ENCODE peak calls at places on chromosomes 3 and 15, in nine cellular contexts. C is GM23248; V is cardiac fibroblast; B is BJ; O is foreskin fibroblast; X is astrocyte; P is CD4-positive, alpha-beta memory T cell; T is CD8-positive, alpha-beta T cell; Y is fibroblast of the aortic adventitia. Z is an unnamed sample.

GRCh38 chr15:68553994-68554715 is 24.6 kb upstream of the CORO2B start:
- DNase-seq in C (peak; percentile 61), O (peak; percentile 37), T (peak; percentile 46), P (peak; percentile 41), B (no peak), Y (peak; percentile 76), V (peak; percentile 76), X (no peak), Z (peak; percentile 37)

GRCh38 chr3:122105626-122106025 is 50.5 kb downstream of the CD86 start:
- DNase-seq in Y (peak; percentile 12), C (peak; percentile 48), B (no peak), T (no peak), X (peak; percentile 46), V (no peak), O (no peak), P (no peak), Z (no peak)

GRCh38 chr15:42226648-42227047 is 18.5 kb upstream of the VPS39 start:
- DNase-seq in C (no peak), B (no peak), Y (no peak), T (no peak), X (no peak), V (no peak), P (no peak), O (no peak), Z (no peak)

GRCh38 chr3:58534592-58535494 is 2.1 kb downstream of the ACOX2 start:
- DNase-seq in V (no peak), Y (no peak), B (no peak), T (no peak), O (no peak), X (no peak), C (no peak), P (no peak), Z (no peak)

GRCh38 chr3:133938770-133939495 is 43.3 kb upstream of the RAB6B start:
- DNase-seq in B (no peak), X (no peak), V (peak; percentile 31), P (no peak), O (no peak), Y (no peak), C (peak; percentile 17), T (no peak), Z (no peak)

GRCh38 chr15:27933562-27933961 is 165.6 kb downstream of the OCA2 start:
- DNase-seq in B (no peak), V (no peak), Y (no peak), P (no peak), C (no peak), T (no peak), X (no peak), O (no peak), Z (no peak)

GRCh38 chr3:54122046-54122801 is at the start of gene CACNA2D3:
- DNase-seq in P (no peak), V (no peak), B (no peak), X (peak; percentile 5), Y (no peak), O (peak; percentile 4), T (no peak), C (peak; percentile 41), Z (peak; percentile 51)

GRCh38 chr3:8702560-8702959 is 31.0 kb upstream of the CAV3 start:
- DNase-seq in O (no peak), B (no peak), X (no peak), P (no peak), V (no peak), Y (no peak), T (no peak), C (no peak), Z (no peak)

GRCh38 chr15:78565097-78565950 is at the start of gene CHRNA5:
- DNase-seq in B (peak; percentile 18), X (peak; percentile 63), V (peak; percentile 78), Y (peak; percentile 66), T (peak; percentile 22), O (peak; percentile 78), C (peak; percentile 81), P (peak; percentile 33), Z (peak; percentile 91)
- H3K4me3 ChIP-seq in B (peak within 1 kb of the TSS; percentile 58), X (peak within 1 kb of the TSS; percentile 79), V (peak within 1 kb of the TSS; percentile 70), Y (peak within 1 kb of the TSS; percentile 74), T (peak within 1 kb of the TSS; percentile 71), O (peak within 1 kb of the TSS; percentile 59), C (peak within 1 kb of the TSS; percentile 70), P (peak within 1 kb of the TSS; percentile 49), Z (peak within 1 kb of the TSS; percentile 46)

GRCh38 chr3:18119866-18120265 is 305.3 kb downstream of the SATB1 start:
- DNase-seq in B (no peak), C (peak; percentile 25), X (no peak), Y (peak; percentile 13), P (no peak), T (no peak), V (peak; percentile 51), O (no peak), Z (no peak)
- H3K4me3 ChIP-seq in B (no peak overlapping the region), C (no peak overlapping the region), X (no peak overlapping the region), Y (no peak overlapping the region), P (no peak overlapping the region), T (no peak overlapping the region), V (no peak overlapping the region), O (no peak overlapping the region), Z (no peak overlapping the region)

GRCh38 chr15:62726461-62726860 is 316.1 kb upstream of the TPM1 start:
- DNase-seq in C (no peak), P (no peak), B (no peak), V (no peak), X (no peak), T (no peak), Y (no peak), O (no peak), Z (no peak)
- H3K4me3 ChIP-seq in C (no peak overlapping the region), P (no peak overlapping the region), B (no peak overlapping the region), V (no peak overlapping the region), X (no peak overlapping the region), T (no peak overlapping the region), Y (no peak overlapping the region), O (no peak overlapping the region), Z (no peak overlapping the region)

GRCh38 chr15:100112061-100112420 is 229.7 kb downstream of the ADAMTS17 start:
- DNase-seq in C (no peak), X (no peak), V (no peak), B (no peak), O (no peak), T (no peak), P (no peak), Y (no peak), Z (no peak)
- H3K4me3 ChIP-seq in C (no peak overlapping the region), X (no peak overlapping the region), V (no peak overlapping the region), B (no peak overlapping the region), O (no peak overlapping the region), T (no peak overlapping the region), P (no peak overlapping the region), Y (no peak overlapping the region), Z (no peak overlapping the region)